ENCODE peak calls at places on chromosomes 3 and 15, in ten cellular contexts. P, F, V, M, Q, Z, A, D, N and J are unnamed samples.

GRCh38 chr15:51938286-51938685 is 33.3 kb downstream of the LEO1 start:
- DNase-seq in P (peak), F (no peak), V (no peak), M (no peak), Q (no peak), Z (no peak), A (no peak), D (no peak), N (no peak), J (no peak)

GRCh38 chr3:107627962-107628542 is 105.3 kb downstream of the BBX start:
- DNase-seq in P (no peak), F (no peak), V (no peak), M (no peak), Q (no peak), Z (no peak), A (no peak), D (no peak), N (no peak), J (no peak)

GRCh38 chr15:25770618-25771369 is 92.3 kb downstream of the ATP10A start:
- DNase-seq in P (peak), F (no peak), V (no peak), M (no peak), Q (no peak), Z (no peak), A (no peak), D (peak), N (no peak), J (no peak)

GRCh38 chr3:115325539-115325938 is 178.5 kb upstream of the ZBTB20 start:
- DNase-seq in P (peak), F (peak), V (no peak), M (no peak), Q (no peak), Z (peak), A (no peak), D (peak), N (no peak), J (no peak)

GRCh38 chr3:81352867-81353266 is 408.6 kb downstream of the GBE1 start:
- DNase-seq in P (peak), F (peak), V (peak), M (no peak), Q (no peak), Z (peak), A (no peak), D (no peak), N (no peak), J (no peak)

GRCh38 chr15:76234337-76234889 is 76.9 kb downstream of the ETFA start:
- DNase-seq in P (no peak), F (no peak), V (no peak), M (no peak), Q (no peak), Z (no peak), A (no peak), D (no peak), N (no peak), J (no peak)

GRCh38 chr3:115208066-115208750 is 61.1 kb upstream of the ZBTB20 start:
- DNase-seq in P (no peak), F (no peak), V (no peak), M (no peak), Q (no peak), Z (no peak), A (no peak), D (no peak), N (no peak), J (no peak)

GRCh38 chr15:40050788-40051615 is 12.0 kb upstream of the SRP14 start:
- DNase-seq in P (no peak), F (no peak), V (no peak), M (no peak), Q (no peak), Z (no peak), A (no peak), D (no peak), N (peak), J (peak)

GRCh38 chr15:40386480-40386879 is 4.0 kb downstream of the KNSTRN start:
- DNase-seq in P (no peak), F (no peak), V (no peak), M (no peak), Q (no peak), Z (no peak), A (no peak), D (no peak), N (no peak), J (no peak)

GRCh38 chr15:39131605-39132004 is 449.3 kb upstream of the THBS1 start:
- DNase-seq in P (peak), F (no peak), V (no peak), M (no peak), Q (no peak), Z (no peak), A (no peak), D (no peak), N (no peak), J (no peak)

GRCh38 chr15:33292718-33293307 is 18.0 kb upstream of the RYR3 start:
- DNase-seq in P (peak), F (peak), V (no peak), M (peak), Q (no peak), Z (peak), A (no peak), D (peak), N (no peak), J (no peak)

GRCh38 chr15:72968531-72968922 is 83.7 kb upstream of the NEO1 start:
- DNase-seq in P (peak), F (peak), V (no peak), M (no peak), Q (no peak), Z (peak), A (no peak), D (no peak), N (no peak), J (no peak)

GRCh38 chr3:4582634-4583033 is 89.5 kb downstream of the ITPR1 start:
- DNase-seq in P (peak), F (no peak), V (no peak), M (no peak), Q (no peak), Z (no peak), A (no peak), D (no peak), N (no peak), J (no peak)

GRCh38 chr15:69926011-69926410 is 171.7 kb downstream of the TLE3 start:
- DNase-seq in P (peak), F (no peak), V (no peak), M (no peak), Q (no peak), Z (no peak), A (no peak), D (no peak), N (no peak), J (no peak)

GRCh38 chr3:118108769-118109168 is 925.9 kb downstream of the IGSF11 start:
- DNase-seq in P (no peak), F (no peak), V (no peak), M (no peak), Q (no peak), Z (peak), A (no peak), D (no peak), N (no peak), J (no peak)

GRCh38 chr15:31326729-31327673 is at the start of gene KLF13:
- DNase-seq in P (no peak), F (peak), V (peak), M (no peak), Q (no peak), Z (peak), A (peak), D (no peak), N (peak), J (peak)

GRCh38 chr3:174403831-174404230 is 455.3 kb upstream of the NAALADL2 start:
- DNase-seq in P (no peak), F (no peak), V (no peak), M (no peak), Q (no peak), Z (no peak), A (no peak), D (no peak), N (no peak), J (no peak)